ENCODE peak calls at places on chromosomes 2 and 18, in nine cellular contexts. S, A, Q, Z, I, T, N, F and H are unnamed samples. For H3K4me1, the result is how much of the 10 kb centered on the place peaks cover.

GRCh38 chr2:106147159-106147558 is 46.9 kb downstream of the UXS1 start:
- DNase-seq in S (no peak), A (no peak), Q (no peak), Z (peak), I (no peak), T (no peak), N (no peak), F (no peak), H (no peak)

GRCh38 chr18:6605115-6605869 is 124.2 kb upstream of the ARHGAP28 start:
- DNase-seq in S (no peak), A (no peak), Q (no peak), Z (peak), I (peak), T (no peak), N (no peak), F (peak), H (no peak)

GRCh38 chr2:16363581-16363980 is 302.1 kb downstream of the CYRIA start:
- DNase-seq in S (no peak), A (no peak), Q (no peak), Z (no peak), I (no peak), T (no peak), N (no peak), F (no peak), H (no peak)

GRCh38 chr18:34848695-34849094 is 138.6 kb downstream of the DTNA start:
- DNase-seq in S (no peak), A (no peak), Q (no peak), Z (no peak), I (no peak), T (no peak), N (no peak), F (no peak), H (no peak)

GRCh38 chr18:22136395-22136794 is 33.0 kb upstream of the GATA6 start:
- DNase-seq in S (no peak), A (no peak), Q (no peak), Z (peak), I (no peak), T (no peak), N (no peak), F (no peak), H (no peak)

GRCh38 chr2:46885376-46885775 is 30.2 kb downstream of the MCFD2 start:
- DNase-seq in S (no peak), A (no peak), Q (no peak), Z (peak), I (no peak), T (no peak), N (no peak), F (no peak), H (no peak)

GRCh38 chr18:69757733-69758132 is 189.9 kb downstream of the CD226 start:
- DNase-seq in S (no peak), A (no peak), Q (no peak), Z (peak), I (no peak), T (no peak), N (no peak), F (no peak), H (no peak)

GRCh38 chr18:33838084-33838483 is 260.1 kb downstream of the ASXL3 start:
- DNase-seq in S (no peak), A (no peak), Q (no peak), Z (no peak), I (no peak), T (no peak), N (no peak), F (no peak), H (no peak)

GRCh38 chr2:112137516-112138142 is 556 bp upstream of the FBLN7 start:
- DNase-seq in S (no peak), A (no peak), Q (no peak), Z (peak), I (no peak), T (peak), N (no peak), F (no peak), H (no peak)

GRCh38 chr2:235418918-235419317 is 74.9 kb upstream of the AGAP1 start:
- DNase-seq in S (no peak), A (no peak), Q (no peak), Z (no peak), I (no peak), T (no peak), N (no peak), F (no peak), H (no peak)

GRCh38 chr2:182379235-182379634 is 47.6 kb downstream of the PDE1A start:
- DNase-seq in S (no peak), A (no peak), Q (no peak), Z (peak), I (no peak), T (peak), N (no peak), F (no peak), H (no peak)

GRCh38 chr2:238518127-238518827 is 91.5 kb downstream of the ASB1 start:
- DNase-seq in S (no peak), A (peak), Q (no peak), Z (peak), I (no peak), T (no peak), N (no peak), F (peak), H (no peak)

GRCh38 chr2:83953661-83954060 is 505.4 kb downstream of the SUCLG1 start:
- DNase-seq in S (no peak), A (no peak), Q (no peak), Z (no peak), I (no peak), T (no peak), N (no peak), F (no peak), H (no peak)

GRCh38 chr2:32758232-32758631 is 130.4 kb downstream of the TTC27 start:
- DNase-seq in S (no peak), A (no peak), Q (no peak), Z (no peak), I (no peak), T (no peak), N (no peak), F (no peak), H (no peak)

GRCh38 chr2:69567157-69567908 is 76.2 kb downstream of the AAK1 start:
- DNase-seq in S (no peak), A (no peak), Q (no peak), Z (peak), I (no peak), T (no peak), N (no peak), F (no peak), H (no peak)

GRCh38 chr2:348517-348916 is 60.6 kb upstream of the ALKAL2 start:
- DNase-seq in S (no peak), A (no peak), Q (no peak), Z (no peak), I (no peak), T (peak), N (no peak), F (no peak), H (no peak)

GRCh38 chr2:61710711-61711110 is 143.1 kb downstream of the FAM161A start:
- DNase-seq in S (no peak), A (peak), Q (no peak), Z (no peak), I (no peak), T (peak), N (peak), F (no peak), H (no peak)

GRCh38 chr18:5943514-5943913 is 48.2 kb upstream of the TMEM200C start:
- DNase-seq in S (no peak), A (no peak), Q (no peak), Z (peak), I (no peak), T (no peak), N (no peak), F (no peak), H (no peak)

GRCh38 chr2:235095569-235095968 is 143.8 kb downstream of the SH3BP4 start:
- DNase-seq in S (no peak), A (no peak), Q (no peak), Z (peak), I (no peak), T (no peak), N (no peak), F (no peak), H (no peak)

GRCh38 chr2:106054880-106055655 is 139.0 kb downstream of the UXS1 start:
- DNase-seq in S (no peak), A (no peak), Q (no peak), Z (no peak), I (no peak), T (no peak), N (no peak), F (no peak), H (no peak)

GRCh38 chr2:1728821-1729220 is 15.5 kb downstream of the PXDN start:
- DNase-seq in S (peak), A (no peak), Q (no peak), Z (peak), I (peak), T (peak), N (peak), F (no peak), H (peak)

GRCh38 chr18:59897321-59897954 is 2.4 kb upstream of the PMAIP1 start:
- DNase-seq in S (no peak), A (no peak), Q (no peak), Z (no peak), I (no peak), T (no peak), N (no peak), F (no peak), H (no peak)

GRCh38 chr2:65380243-65380642 is 52.2 kb downstream of the SPRED2 start:
- DNase-seq in S (no peak), A (no peak), Q (no peak), Z (no peak), I (no peak), T (no peak), N (no peak), F (no peak), H (no peak)

GRCh38 chr2:234249873-234250272 is 199.4 kb downstream of the SPP2 start:
- DNase-seq in S (no peak), A (no peak), Q (no peak), Z (peak), I (peak), T (no peak), N (no peak), F (no peak), H (no peak)

GRCh38 chr2:131063501-131064283 is 29.6 kb downstream of the FAM168B start:
- DNase-seq in S (no peak), A (no peak), Q (no peak), Z (peak), I (no peak), T (no peak), N (no peak), F (no peak), H (no peak)

GRCh38 chr18:76875390-76876330 is 53.3 kb downstream of the ZNF236 start:
- DNase-seq in S (no peak), A (no peak), Q (peak), Z (peak), I (peak), T (peak), N (peak), F (no peak), H (no peak)

GRCh38 chr2:41963661-41964525 is 83.9 kb upstream of the PKDCC start:
- DNase-seq in S (no peak), A (peak), Q (no peak), Z (peak), I (no peak), T (peak), N (peak), F (peak), H (no peak)
- TF ChIP-seq POLR2A in S (no peak), A (no peak), Q (no peak), Z (no peak), I (no peak), T (no peak), N (no peak), F (no peak), H (no peak)

DNA sequence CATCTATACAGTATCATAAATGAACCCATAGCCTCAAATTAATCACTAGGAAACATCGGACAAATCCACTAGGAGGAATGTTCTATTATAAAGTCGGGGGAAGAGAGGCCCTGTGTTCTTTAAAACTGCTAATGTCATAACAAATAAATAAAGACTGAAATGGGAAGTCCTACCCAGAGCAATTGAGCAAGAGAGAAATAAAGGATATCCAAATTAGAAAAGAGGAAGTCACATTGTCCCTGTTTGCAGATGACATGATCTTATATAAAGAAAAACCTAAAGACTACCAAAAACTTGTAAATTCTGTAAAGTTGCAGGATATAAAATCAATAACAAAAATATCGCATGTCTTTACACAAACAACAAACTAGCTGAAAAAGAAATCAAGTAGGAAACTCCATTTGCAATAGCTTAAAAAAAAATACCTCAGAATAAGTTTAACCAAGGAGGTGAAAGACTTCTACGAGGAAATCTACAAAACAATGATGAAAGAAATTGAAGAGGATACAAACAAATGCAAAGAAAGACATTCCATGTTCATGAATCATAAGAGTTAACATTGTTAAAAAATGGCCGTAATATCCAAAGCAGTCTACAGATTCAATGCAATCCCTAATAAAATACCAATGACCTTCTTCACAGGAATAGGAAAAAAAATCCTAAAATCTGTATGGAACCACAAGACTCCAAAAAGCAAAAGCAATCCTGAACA is 30.5 kb downstream of the RTN4 start:
- DNase-seq in S (no peak), A (no peak), Q (no peak), Z (no peak), I (no peak), T (no peak), N (no peak), F (no peak), H (no peak)
- H3K4me1 ChIP-seq in S (under half), A (under half), Q (half or more), Z (under half), I (under half), T (under half), N (under half), F (under half), H (under half)

GRCh38 chr2:74877376-74877775 is 43.4 kb downstream of the HK2 start:
- DNase-seq in S (no peak), A (no peak), Q (no peak), Z (no peak), I (no peak), T (no peak), N (no peak), F (no peak), H (no peak)
- TF ChIP-seq POLR2A in S (no peak), A (no peak), Q (no peak), Z (no peak), I (no peak), T (no peak), N (no peak), F (no peak), H (no peak)

DNA sequence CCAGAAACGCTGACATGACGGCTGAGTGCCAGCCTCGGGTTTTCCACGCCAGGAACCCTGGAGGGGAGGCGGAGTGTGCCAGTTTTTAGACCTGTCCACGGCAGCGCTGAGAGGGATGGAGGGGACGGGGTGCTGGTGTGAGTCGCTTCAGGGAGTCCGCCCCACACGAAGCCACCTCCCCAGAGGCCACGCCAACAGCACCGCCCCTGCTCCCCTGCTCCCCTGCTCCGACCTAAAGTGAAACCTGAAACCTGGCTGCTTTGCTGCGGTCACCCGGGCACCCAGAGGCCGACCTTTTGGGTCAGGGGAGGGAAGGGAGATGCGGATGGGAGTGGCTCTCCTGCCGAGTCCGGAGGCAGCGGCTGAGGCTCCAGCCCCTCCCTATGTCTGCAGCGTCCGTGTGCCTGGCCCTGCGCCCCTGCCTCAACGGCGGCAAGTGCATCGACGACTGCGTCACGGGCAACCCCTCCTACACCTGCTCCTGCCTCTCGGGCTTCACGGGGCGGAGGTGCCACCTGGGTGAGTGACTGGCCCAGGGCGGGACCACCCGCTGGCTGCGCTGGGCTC is 38.1 kb downstream of the SNED1 start:
- DNase-seq in S (no peak), A (peak), Q (no peak), Z (no peak), I (no peak), T (peak), N (peak), F (no peak), H (peak)
- H3K4me1 ChIP-seq in S (under half), A (under half), Q (under half), Z (under half), I (under half), T (under half), N (under half), F (under half), H (under half)

GRCh38 chr2:156778916-156779315 is 342.7 kb downstream of the GPD2 start:
- DNase-seq in S (no peak), A (no peak), Q (no peak), Z (no peak), I (no peak), T (no peak), N (no peak), F (no peak), H (no peak)
- TF ChIP-seq POLR2A in S (no peak), A (no peak), Q (no peak), Z (no peak), I (no peak), T (no peak), N (no peak), F (no peak), H (no peak)